ENCODE peak calls at places on chromosomes 12 and 14, in eight cellular contexts. C is HTR-8/SVneo; G is lung; H is stimulated activated naive CD8-positive, alpha-beta T cell treated with anti-CD3 and anti-CD28 coated beads, Interleukin-15, Interleukin-2, amounts not matched to agents 100 U/mL and 50 U/mL, for 24 hours; U is central memory CD4-positive, alpha-beta T cell; Y is NCI-H446; J is fibroblast of gingiva; D is activated CD4-positive, alpha-beta T cell treated with anti-CD3 and anti-CD28 coated beads, Interleukin-2, amount 10 ng/mL, durations not matched to agents 24 days and 14 days. R is an unnamed sample.

GRCh38 chr12:91763654-91764439 is 381.8 kb downstream of the BTG1 start:
- DNase-seq in C (no peak), G (no peak), H (no peak), U (no peak), Y (peak), J (peak), D (no peak), R (no peak)

GRCh38 chr12:5441497-5442236 is 9.8 kb downstream of the NTF3 start:
- DNase-seq in C (no peak), G (no peak), H (no peak), U (no peak), Y (no peak), J (no peak), D (no peak), R (peak)

GRCh38 chr12:28415755-28416154 is 225.5 kb downstream of the CCDC91 start:
- DNase-seq in C (peak), G (no peak), H (no peak), U (no peak), Y (no peak), J (peak), D (no peak), R (peak)

GRCh38 chr14:20489093-20489994 is 16.0 kb upstream of the RNASE10 start:
- DNase-seq in C (no peak), G (no peak), H (no peak), U (peak), Y (no peak), J (no peak), D (peak), R (peak)

GRCh38 chr12:78208106-78208505 is 377.4 kb downstream of the NAV3 start:
- DNase-seq in C (no peak), G (no peak), H (no peak), U (no peak), Y (no peak), J (no peak), D (no peak), R (no peak)

GRCh38 chr12:52268212-52268611 is 6.2 kb upstream of the KRT86 start:
- DNase-seq in C (no peak), G (no peak), H (no peak), U (no peak), Y (no peak), J (peak), D (no peak), R (peak)

GRCh38 chr14:72901361-72901760 is 7.5 kb upstream of the DPF3 start:
- DNase-seq in C (no peak), G (no peak), H (no peak), U (no peak), Y (no peak), J (no peak), D (no peak), R (no peak)

GRCh38 chr12:47238665-47239064 is 158.9 kb upstream of the AMIGO2 start:
- DNase-seq in C (no peak), G (no peak), H (no peak), U (no peak), Y (no peak), J (peak), D (no peak), R (no peak)

GRCh38 chr14:105836730-105837129 is 310.3 kb downstream of the TMEM121 start:
- DNase-seq in C (no peak), G (no peak), H (no peak), U (no peak), Y (no peak), J (no peak), D (no peak), R (no peak)

GRCh38 chr12:65949009-65949623 is 124.8 kb downstream of the HMGA2 start:
- DNase-seq in C (no peak), G (no peak), H (no peak), U (no peak), Y (no peak), J (no peak), D (no peak), R (no peak)

GRCh38 chr12:52521581-52522266 is 1.5 kb upstream of the KRT5 start:
- DNase-seq in C (no peak), G (peak), H (no peak), U (no peak), Y (no peak), J (no peak), D (no peak), R (peak)

GRCh38 chr12:57240069-57240921 is 10.7 kb downstream of the STAC3 start:
- DNase-seq in C (peak), G (no peak), H (peak), U (peak), Y (peak), J (peak), D (peak), R (peak)